ENCODE peak calls at places on chromosomes 6 and 20, in ten cellular contexts. M is foreskin melanocyte; N is progenitor cell of endocrine pancreas; F is MG63; R is NCI-H774; I is small intestine; Q is CD8-positive, alpha-beta memory T cell; E is transverse colon; V is tibial artery; H is HCEC 1CT. U is an unnamed sample.
A peak's percentile ranks its signal among the peaks of the same experiment; 100 is the strongest.

GRCh38 chr6:80022803-80023202 is 18.4 kb downstream of the TTK start:
- DNase-seq in R (no peak), M (peak; percentile 39), H (peak; percentile 80), I (no peak), E (no peak), F (no peak), Q (no peak), V (no peak), N (no peak), U (no peak)

GRCh38 chr20:19765266-19765665 is 7.2 kb downstream of the RIN2 start:
- DNase-seq in F (no peak), Q (no peak), H (no peak), E (no peak), I (peak; percentile 46), R (no peak), V (no peak), M (no peak), N (no peak), U (no peak)

GRCh38 chr6:149566372-149567193 is at the start of gene GINM1:
- DNase-seq in R (peak; percentile 42), Q (peak; percentile 49), N (peak; percentile 49), H (peak; percentile 27), M (peak; percentile 18), V (peak; percentile 37), E (peak; percentile 66), I (peak; percentile 54), F (peak; percentile 50), U (peak; percentile 70)

GRCh38 chr6:78810146-78810545 is 57.2 kb upstream of the IRAK1BP1 start:
- DNase-seq in Q (no peak), N (no peak), R (peak; percentile 60), F (peak; percentile 14), E (peak; percentile 15), I (peak; percentile 61), V (no peak), M (peak; percentile 2), H (peak; percentile 56), U (no peak)

GRCh38 chr20:45959956-45960630 is 11.9 kb downstream of the ZNF335 start:
- DNase-seq in E (no peak), F (no peak), R (no peak), V (peak; percentile 9), Q (no peak), N (no peak), I (no peak), H (no peak), M (no peak), U (no peak)

GRCh38 chr20:63032861-63033634 is 26.3 kb upstream of the BHLHE23 start:
- DNase-seq in N (no peak), R (no peak), F (no peak), M (no peak), I (no peak), H (no peak), Q (no peak), E (no peak), V (no peak), U (peak; percentile 36)

GRCh38 chr6:160261991-160262718 is 3.5 kb upstream of the SLC22A2 start:
- DNase-seq in Q (no peak), I (peak; percentile 58), E (no peak), R (no peak), M (no peak), F (no peak), H (no peak), N (no peak), V (no peak), U (no peak)

GRCh38 chr6:139965393-139965792 is 590.9 kb upstream of the CITED2 start:
- DNase-seq in N (no peak), H (no peak), V (no peak), Q (no peak), I (no peak), R (no peak), E (no peak), F (no peak), M (no peak), U (no peak)

GRCh38 chr6:26234421-26235239 is 130.4 kb upstream of the BTN3A2 start:
- DNase-seq in M (peak; percentile 96), I (peak; percentile 94), F (peak; percentile 62), Q (peak; percentile 38), R (peak; percentile 69), H (peak; percentile 93), N (no peak), V (peak; percentile 66), E (peak; percentile 82), U (peak; percentile 86)

GRCh38 chr6:112501705-112502104 is 154.6 kb downstream of the RFPL4B start:
- DNase-seq in Q (no peak), I (no peak), N (no peak), V (no peak), H (peak; percentile 41), F (no peak), M (no peak), R (no peak), E (no peak), U (no peak)

GRCh38 chr6:51098801-51099200 is 280.1 kb downstream of the TFAP2B start:
- DNase-seq in V (no peak), M (no peak), I (no peak), Q (no peak), F (peak; percentile 21), N (no peak), E (no peak), H (no peak), R (no peak), U (no peak)

GRCh38 chr6:109236140-109237081 is 141.1 kb downstream of the CEP57L1 start:
- DNase-seq in M (no peak), R (peak; percentile 90), H (no peak), E (peak; percentile 36), N (peak; percentile 15), Q (no peak), F (no peak), I (peak; percentile 82), V (no peak), U (peak; percentile 47)

GRCh38 chr6:165821754-165822153 is 158.7 kb upstream of the PDE10A start:
- DNase-seq in R (no peak), Q (no peak), N (no peak), E (no peak), M (no peak), F (peak; percentile 66), H (no peak), V (no peak), I (no peak), U (no peak)